ENCODE peak calls at places on chromosomes 5 and 9, in five cellular contexts. Y, M, V, Z and O are unnamed samples.
A peak's percentile ranks its signal among the peaks of the same experiment; 100 is the strongest.

GRCh38 chr9:115084709-115085108 is 33.2 kb downstream of the TNC start:
- DNase-seq in Y (no peak), M (no peak), V (no peak), Z (no peak), O (no peak)

GRCh38 chr5:55538621-55539020 is 3.9 kb upstream of the PLPP1 start:
- DNase-seq in Y (no peak), M (no peak), V (no peak), Z (no peak), O (no peak)

GRCh38 chr9:119689879-119690278 is 320.6 kb upstream of the BRINP1 start:
- DNase-seq in Y (no peak), M (no peak), V (no peak), Z (no peak), O (no peak)

GRCh38 chr9:137286980-137287383 is 9.5 kb downstream of the TOR4A start:
- DNase-seq in Y (peak; percentile 87), M (no peak), V (peak; percentile 83), Z (no peak), O (no peak)

GRCh38 chr5:41151562-41151961 is 61.8 kb downstream of the C6 start:
- DNase-seq in Y (peak; percentile 12), M (no peak), V (no peak), Z (no peak), O (no peak)

GRCh38 chr5:30156156-30156555 is 1037.3 kb upstream of the CDH6 start:
- DNase-seq in Y (no peak), M (no peak), V (no peak), Z (no peak), O (no peak)

GRCh38 chr5:179455320-179455719 is 95.0 kb upstream of the RUFY1 start:
- DNase-seq in Y (no peak), M (peak; percentile 32), V (no peak), Z (peak; percentile 1), O (no peak)

GRCh38 chr9:111676116-111676515 is 14.7 kb downstream of the GNG10 start:
- DNase-seq in Y (no peak), M (no peak), V (no peak), Z (no peak), O (no peak)

GRCh38 chr5:155978805-155979204 is 348.2 kb upstream of the SGCD start:
- DNase-seq in Y (no peak), M (no peak), V (no peak), Z (no peak), O (no peak)

GRCh38 chr5:106637275-106637674 is 1033.5 kb downstream of the EFNA5 start:
- DNase-seq in Y (no peak), M (no peak), V (no peak), Z (no peak), O (no peak)

GRCh38 chr9:98867434-98868168 is 60.1 kb downstream of the GALNT12 start:
- DNase-seq in Y (peak; percentile 89), M (no peak), V (no peak), Z (peak; percentile 90), O (no peak)

GRCh38 chr5:41695920-41696582 is 174.2 kb downstream of the OXCT1 start:
- DNase-seq in Y (no peak), M (no peak), V (no peak), Z (no peak), O (no peak)

GRCh38 chr5:117999939-118000549 is 988.3 kb downstream of the DTWD2 start:
- DNase-seq in Y (no peak), M (no peak), V (no peak), Z (peak; percentile 1), O (no peak)

GRCh38 chr9:135802876-135803419 is 101.0 kb downstream of the KCNT1 start:
- DNase-seq in Y (no peak), M (peak; percentile 71), V (no peak), Z (no peak), O (no peak)

GRCh38 chr9:135801070-135801469 is 99.1 kb downstream of the KCNT1 start:
- DNase-seq in Y (no peak), M (no peak), V (no peak), Z (no peak), O (no peak)

GRCh38 chr9:135805422-135806022 is 101.8 kb downstream of the CAMSAP1 start:
- DNase-seq in Y (no peak), M (peak; percentile 51), V (no peak), Z (no peak), O (no peak)

GRCh38 chr9:135803441-135803840 is 101.5 kb downstream of the KCNT1 start:
- DNase-seq in Y (no peak), M (peak; percentile 46), V (no peak), Z (no peak), O (no peak)

GRCh38 chr9:135804588-135805421 is 102.5 kb downstream of the CAMSAP1 start:
- DNase-seq in Y (no peak), M (peak; percentile 59), V (no peak), Z (no peak), O (no peak)
- TF ChIP-seq CTCF in Y (no peak), M (no peak), V (no peak), Z (no peak), O (no peak)

GRCh38 chr9:109336409-109336808 is 15.6 kb upstream of the EPB41L4B start:
- DNase-seq in Y (peak; percentile 2), M (no peak), V (no peak), Z (no peak), O (no peak)

GRCh38 chr9:109335121-109335520 is 14.3 kb upstream of the EPB41L4B start:
- DNase-seq in Y (peak; percentile 2), M (no peak), V (no peak), Z (no peak), O (no peak)

GRCh38 chr9:109335929-109336328 is 15.1 kb upstream of the EPB41L4B start:
- DNase-seq in Y (no peak), M (no peak), V (no peak), Z (no peak), O (no peak)

GRCh38 chr9:109329274-109330258 is 8.7 kb upstream of the EPB41L4B start:
- DNase-seq in Y (peak; percentile 96), M (peak; percentile 54), V (peak; percentile 80), Z (no peak), O (no peak)

GRCh38 chr9:109331353-109331752 is 10.5 kb upstream of the EPB41L4B start:
- DNase-seq in Y (peak; percentile 99), M (no peak), V (peak; percentile 81), Z (no peak), O (no peak)
- TF ChIP-seq CTCF in Y (no peak), M (no peak), V (no peak), Z (no peak), O (no peak)

GRCh38 chr5:144457160-144457559 is 286.5 kb downstream of the KCTD16 start:
- DNase-seq in Y (no peak), M (no peak), V (no peak), Z (no peak), O (no peak)

GRCh38 chr5:144448457-144448856 is 277.8 kb downstream of the KCTD16 start:
- DNase-seq in Y (no peak), M (no peak), V (no peak), Z (no peak), O (no peak)

GRCh38 chr5:144451187-144451973 is 280.7 kb downstream of the KCTD16 start:
- DNase-seq in Y (no peak), M (no peak), V (no peak), Z (no peak), O (no peak)

DNA sequence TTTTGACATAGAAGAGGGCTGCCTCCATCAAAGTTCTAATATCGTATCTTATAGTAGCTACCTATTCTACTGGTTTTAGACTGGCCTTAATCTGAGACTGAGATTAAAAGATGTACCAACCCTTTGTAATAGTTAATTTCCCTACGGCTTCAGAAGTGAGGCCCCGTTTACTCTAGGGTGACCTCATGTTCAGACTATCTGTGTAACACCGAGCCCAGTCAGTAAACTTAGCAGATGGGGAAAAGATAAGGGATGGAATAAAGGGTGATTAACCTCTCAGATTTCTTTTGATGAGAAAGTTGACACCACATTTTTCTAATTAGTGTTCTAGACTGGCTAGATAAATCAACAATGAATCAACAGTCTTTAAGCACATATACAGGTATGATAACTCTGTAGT is 283.1 kb downstream of the KCTD16 start:
- DNase-seq in Y (no peak), M (no peak), V (no peak), Z (no peak), O (no peak)
- TF ChIP-seq CTCF in Y (no peak), M (no peak), V (no peak), Z (no peak), O (no peak)

GRCh38 chr5:88876714-88877113 is 6.3 kb downstream of the MEF2C start:
- DNase-seq in Y (no peak), M (no peak), V (no peak), Z (no peak), O (no peak)

GRCh38 chr5:88880196-88880595 is 2.8 kb downstream of the MEF2C start:
- DNase-seq in Y (no peak), M (no peak), V (no peak), Z (no peak), O (no peak)

GRCh38 chr5:88877826-88878225 is 5.2 kb downstream of the MEF2C start:
- DNase-seq in Y (no peak), M (no peak), V (no peak), Z (no peak), O (no peak)

GRCh38 chr5:88879724-88880123 is 3.3 kb downstream of the MEF2C start:
- DNase-seq in Y (no peak), M (no peak), V (no peak), Z (no peak), O (no peak)

GRCh38 chr5:88878976-88879375 is 4.0 kb downstream of the MEF2C start:
- DNase-seq in Y (no peak), M (no peak), V (no peak), Z (no peak), O (no peak)
- TF ChIP-seq CTCF in Y (no peak), M (no peak), V (no peak), Z (no peak), O (no peak)

GRCh38 chr5:88724201-88724600 is 158.8 kb downstream of the MEF2C start:
- DNase-seq in Y (no peak), M (no peak), V (no peak), Z (no peak), O (no peak)
- TF ChIP-seq CTCF in Y (peak; percentile 33), M (no peak), V (no peak), Z (no peak), O (no peak)